ENCODE peak calls at places on chromosome 21, in six cellular contexts. I is cardiac fibroblast, L is KBM-7, G is PC-3, P is HTR-8/SVneo, K is coronary artery. E is an unnamed sample.

GRCh38 chr21:38950388-38951094 is 144.8 kb downstream of the ETS2 start:
- DNase-seq in I (peak; percentile 53), L (no peak), G (peak; percentile 48), P (no peak), K (no peak), E (no peak)

GRCh38 chr21:29521872-29522271 is 223.2 kb downstream of the BACH1 start:
- DNase-seq in I (no peak), L (no peak), G (no peak), P (no peak), K (no peak), E (no peak)

GRCh38 chr21:15564907-15565306 is 164.9 kb upstream of the USP25 start:
- DNase-seq in I (peak; percentile 1), L (no peak), G (no peak), P (no peak), K (no peak), E (no peak)

GRCh38 chr21:44550807-44551206 is 498 bp downstream of the KRTAP10-2 start:
- DNase-seq in I (no peak), L (no peak), G (peak; percentile 2), P (no peak), K (peak; percentile 57), E (no peak)

GRCh38 chr21:46092026-46092764 is 5.7 kb upstream of the COL6A2 start:
- DNase-seq in I (peak; percentile 86), L (no peak), G (no peak), P (no peak), K (peak; percentile 93), E (peak; percentile 95)

GRCh38 chr21:38979271-38980196 is 173.8 kb downstream of the ETS2 start:
- DNase-seq in I (peak; percentile 39), L (no peak), G (peak; percentile 35), P (peak; percentile 48), K (no peak), E (peak; percentile 42)

GRCh38 chr21:45184869-45185268 is 102.8 kb downstream of the POFUT2 start:
- DNase-seq in I (no peak), L (no peak), G (no peak), P (no peak), K (no peak), E (no peak)

GRCh38 chr21:37341254-37341960 is 25.2 kb upstream of the DYRK1A start:
- DNase-seq in I (no peak), L (no peak), G (peak; percentile 79), P (peak; percentile 61), K (no peak), E (no peak)

GRCh38 chr21:32889596-32889995 is 118.0 kb upstream of the PAXBP1 start:
- DNase-seq in I (no peak), L (no peak), G (no peak), P (no peak), K (no peak), E (no peak)

GRCh38 chr21:41321908-41322495 is 5.4 kb downstream of the FAM3B start:
- DNase-seq in I (no peak), L (no peak), G (peak; percentile 48), P (no peak), K (no peak), E (no peak)

GRCh38 chr21:35048183-35048601 is 910 bp downstream of the RUNX1 start:
- DNase-seq in I (no peak), L (peak; percentile 57), G (peak; percentile 46), P (no peak), K (no peak), E (peak; percentile 25)

GRCh38 chr21:44854664-44855446 is 18.6 kb downstream of the PTTG1IP start:
- DNase-seq in I (no peak), L (no peak), G (no peak), P (no peak), K (no peak), E (no peak)

GRCh38 chr21:28464095-28464494 is 528.6 kb downstream of the LTN1 start:
- DNase-seq in I (no peak), L (no peak), G (no peak), P (no peak), K (no peak), E (no peak)

GRCh38 chr21:42650033-42650370 is 3.4 kb upstream of the PDE9A start:
- DNase-seq in I (no peak), L (no peak), G (no peak), P (no peak), K (no peak), E (no peak)

GRCh38 chr21:31873696-31874599 is 1.1 kb downstream of the HUNK start:
- DNase-seq in I (peak; percentile 8), L (peak; percentile 65), G (peak; percentile 16), P (no peak), K (no peak), E (peak; percentile 84)

GRCh38 chr21:43827015-43827611 is 37.7 kb downstream of the RRP1 start:
- DNase-seq in I (peak; percentile 56), L (no peak), G (peak; percentile 80), P (no peak), K (no peak), E (peak; percentile 65)

GRCh38 chr21:32814528-32814927 is 43.0 kb upstream of the PAXBP1 start:
- DNase-seq in I (no peak), L (no peak), G (no peak), P (no peak), K (no peak), E (no peak)

GRCh38 chr21:45572783-45573451 is 30.7 kb upstream of the SLC19A1 start:
- DNase-seq in I (no peak), L (no peak), G (no peak), P (no peak), K (peak; percentile 35), E (no peak)

GRCh38 chr21:34362670-34363069 is 1.1 kb upstream of the KCNE2 start:
- DNase-seq in I (no peak), L (no peak), G (no peak), P (no peak), K (no peak), E (no peak)

GRCh38 chr21:25501996-25502665 is 105.2 kb downstream of the MRPL39 start:
- DNase-seq in I (no peak), L (peak; percentile 92), G (no peak), P (no peak), K (no peak), E (no peak)

GRCh38 chr21:45335151-45335760 is 47.6 kb upstream of the POFUT2 start:
- DNase-seq in I (no peak), L (no peak), G (no peak), P (no peak), K (no peak), E (no peak)

GRCh38 chr21:34524671-34525601 is 12.9 kb upstream of the KCNE1 start:
- DNase-seq in I (peak; percentile 65), L (no peak), G (peak; percentile 30), P (no peak), K (no peak), E (peak; percentile 53)

E was measured in AG20443.